ENCODE peak calls at places on chromosomes 12 and 14, in nine cellular contexts. D is AG08395; G is stimulated activated CD4-positive, alpha-beta T cell treated with anti-CD3 and anti-CD28 coated beads, Interleukin-1b, Interleukin-23, amount 100 ng/mL, for 24 hours; F is T-helper 9 cell; H is cardiac fibroblast; N is GM12891; K is NCI-H1694 treated with DMSO at 0.1 percent for 48 hours; L is right lobe of liver; Z is WTC11. O is an unnamed sample.

GRCh38 chr14:67232066-67232465 is 9.2 kb upstream of the PALS1 start:
- DNase-seq in D (no peak), G (no peak), F (no peak), H (no peak), N (no peak), K (no peak), L (no peak), Z (no peak), O (no peak)

GRCh38 chr12:3256103-3256551 is 178.9 kb downstream of the TSPAN9 start:
- DNase-seq in D (no peak), G (no peak), F (no peak), H (no peak), N (no peak), K (no peak), L (no peak), Z (no peak), O (no peak)

GRCh38 chr14:70956511-70956910 is 49.3 kb downstream of the PCNX1 start:
- DNase-seq in D (no peak), G (no peak), F (no peak), H (no peak), N (no peak), K (no peak), L (no peak), Z (no peak), O (no peak)

GRCh38 chr12:130747867-130748740 is 32.0 kb upstream of the RIMBP2 start:
- DNase-seq in D (peak; percentile 74), G (peak; percentile 70), F (peak; percentile 64), H (peak; percentile 81), N (peak; percentile 61), K (peak; percentile 62), L (peak; percentile 84), Z (peak; percentile 90), O (peak; percentile 49)

GRCh38 chr12:104307655-104308000 is 4.1 kb downstream of the EID3 start:
- DNase-seq in D (no peak), G (no peak), F (no peak), H (no peak), N (no peak), K (no peak), L (no peak), Z (no peak), O (no peak)

GRCh38 chr12:6534914-6535696 is 788 bp downstream of the GAPDH start:
- DNase-seq in D (peak; percentile 61), G (peak; percentile 56), F (peak; percentile 68), H (peak; percentile 79), N (peak; percentile 51), K (peak; percentile 64), L (peak; percentile 87), Z (peak; percentile 77), O (peak; percentile 54)

GRCh38 chr12:93127107-93127560 is 198.0 kb upstream of the EEA1 start:
- DNase-seq in D (no peak), G (no peak), F (no peak), H (no peak), N (no peak), K (no peak), L (peak; percentile 53), Z (no peak), O (no peak)

GRCh38 chr14:61065671-61066070 is 84.6 kb downstream of the SLC38A6 start:
- DNase-seq in D (no peak), G (no peak), F (no peak), H (no peak), N (no peak), K (no peak), L (no peak), Z (no peak), O (no peak)